ENCODE peak calls at places on chromosomes 1 and 21, in nine cellular contexts. Y is astrocyte of the spinal cord, U is glutamatergic neuron, V is IMR-90, G is neural progenitor cell, K is endothelial cell, T is mucosa of descending colon, O is GM10248, W is H9. Z is an unnamed sample.

GRCh38 chr1:145708063-145708462 is 895 bp upstream of the PDZK1 start:
- DNase-seq in Y (no peak), U (no peak), V (peak; percentile 66), G (peak; percentile 9), K (no peak), T (no peak), O (peak; percentile 55), W (no peak), Z (no peak)

GRCh38 chr1:115133440-115133839 is 44.1 kb upstream of the TSPAN2 start:
- DNase-seq in Y (peak; percentile 77), U (no peak), V (peak; percentile 68), G (no peak), K (no peak), T (no peak), O (no peak), W (no peak), Z (no peak)

GRCh38 chr1:59457786-59458185 is 160.9 kb downstream of the FGGY start:
- DNase-seq in Y (no peak), U (no peak), V (no peak), G (no peak), K (no peak), T (no peak), O (no peak), W (no peak), Z (no peak)

GRCh38 chr1:107390076-107390420 is 249.2 kb downstream of the NTNG1 start:
- DNase-seq in Y (no peak), U (no peak), V (no peak), G (no peak), K (no peak), T (no peak), O (no peak), W (no peak), Z (no peak)

GRCh38 chr1:228016181-228016510 is 9.3 kb downstream of the WNT3A start:
- DNase-seq in Y (no peak), U (no peak), V (no peak), G (no peak), K (no peak), T (no peak), O (peak; percentile 7), W (no peak), Z (no peak)

GRCh38 chr21:43207868-43208267 is 39.1 kb downstream of the CRYAA start:
- DNase-seq in Y (no peak), U (no peak), V (no peak), G (no peak), K (no peak), T (no peak), O (no peak), W (no peak), Z (no peak)

GRCh38 chr1:44602675-44603610 is 71.3 kb downstream of the TMEM53 start:
- DNase-seq in Y (no peak), U (peak; percentile 81), V (no peak), G (no peak), K (no peak), T (no peak), O (no peak), W (no peak), Z (no peak)

GRCh38 chr21:34812510-34813265 is 143.9 kb downstream of the CLIC6 start:
- DNase-seq in Y (peak; percentile 97), U (no peak), V (peak; percentile 99), G (no peak), K (no peak), T (no peak), O (no peak), W (no peak), Z (no peak)

GRCh38 chr1:53508991-53509663 is 49.9 kb downstream of the DMRTB1 start:
- DNase-seq in Y (no peak), U (no peak), V (peak; percentile 56), G (no peak), K (no peak), T (no peak), O (no peak), W (no peak), Z (no peak)

GRCh38 chr1:28509705-28510349 is 4.0 kb downstream of the RCC1 start:
- DNase-seq in Y (peak; percentile 24), U (no peak), V (no peak), G (no peak), K (no peak), T (no peak), O (no peak), W (no peak), Z (no peak)

GRCh38 chr1:81113688-81114087 is 687.0 kb upstream of the ADGRL2 start:
- DNase-seq in Y (peak; percentile 55), U (no peak), V (peak; percentile 31), G (no peak), K (no peak), T (no peak), O (no peak), W (no peak), Z (no peak)

GRCh38 chr1:81111818-81112217 is 688.9 kb upstream of the ADGRL2 start:
- DNase-seq in Y (peak; percentile 60), U (no peak), V (peak; percentile 75), G (no peak), K (no peak), T (no peak), O (no peak), W (no peak), Z (no peak)

GRCh38 chr1:81115422-81115821 is 685.3 kb upstream of the ADGRL2 start:
- DNase-seq in Y (no peak), U (no peak), V (no peak), G (no peak), K (no peak), T (no peak), O (no peak), W (no peak), Z (no peak)

GRCh38 chr1:81118550-81118949 is 682.2 kb upstream of the ADGRL2 start:
- DNase-seq in Y (no peak), U (no peak), V (no peak), G (no peak), K (no peak), T (no peak), O (no peak), W (no peak), Z (no peak)

GRCh38 chr1:81114191-81114590 is 686.5 kb upstream of the ADGRL2 start:
- DNase-seq in Y (no peak), U (no peak), V (no peak), G (no peak), K (no peak), T (no peak), O (no peak), W (peak; percentile 32), Z (no peak)
- TF ChIP-seq CTCF in Y (no peak), U (no peak), V (peak; percentile 2), G (peak; percentile 38), K (no peak), T (no peak), O (no peak), W (peak; percentile 63), Z (no peak)

GRCh38 chr1:155688318-155689121 is at the start of the genes DAP3 and YY1AP1:
- DNase-seq in Y (peak; percentile 94), U (peak; percentile 92), V (peak; percentile 85), G (peak; percentile 93), K (peak; percentile 84), T (peak; percentile 91), O (peak; percentile 95), W (peak; percentile 82), Z (peak; percentile 47)
- TF ChIP-seq CTCF in Y (no peak), U (peak; percentile 19), V (no peak), G (peak; percentile 28), K (no peak), T (no peak), O (no peak), W (peak; percentile 12), Z (no peak)

DNA sequence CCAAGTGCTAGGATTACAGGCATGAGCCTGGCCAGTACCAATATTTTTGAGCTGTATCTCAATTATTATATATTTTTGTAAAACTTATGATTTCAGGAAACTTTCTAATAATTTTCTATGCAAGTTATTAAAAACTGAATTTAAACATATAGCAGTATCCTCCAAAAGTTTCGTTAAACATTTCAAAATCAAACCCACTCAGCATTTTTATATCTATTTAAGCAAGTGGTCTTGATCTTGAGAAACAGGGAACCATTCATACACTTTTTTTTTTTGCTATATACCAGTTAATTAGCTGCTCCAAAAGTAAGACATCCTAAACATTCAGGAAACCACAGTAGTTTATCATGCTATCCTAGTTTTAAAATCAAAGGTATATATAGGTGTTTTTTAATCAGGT is 22.0 kb downstream of the SHCBP1L start:
- DNase-seq in Y (no peak), U (no peak), V (no peak), G (no peak), K (no peak), T (no peak), O (no peak), W (no peak), Z (no peak)
- TF ChIP-seq CTCF in Y (no peak), U (no peak), V (no peak), G (no peak), K (no peak), T (no peak), O (no peak), W (no peak), Z (no peak)

GRCh38 chr1:14111121-14111520 is 411.1 kb downstream of the PRDM2 start:
- DNase-seq in Y (no peak), U (no peak), V (no peak), G (no peak), K (no peak), T (no peak), O (no peak), W (peak; percentile 25), Z (no peak)

GRCh38 chr1:14115976-14116375 is 416.0 kb downstream of the PRDM2 start:
- DNase-seq in Y (no peak), U (no peak), V (no peak), G (no peak), K (no peak), T (no peak), O (no peak), W (no peak), Z (no peak)

GRCh38 chr1:14112613-14113012 is 412.6 kb downstream of the PRDM2 start:
- DNase-seq in Y (no peak), U (no peak), V (no peak), G (no peak), K (no peak), T (no peak), O (no peak), W (no peak), Z (no peak)

GRCh38 chr1:14113271-14113670 is 413.3 kb downstream of the PRDM2 start:
- DNase-seq in Y (no peak), U (no peak), V (no peak), G (no peak), K (no peak), T (no peak), O (no peak), W (no peak), Z (no peak)

GRCh38 chr1:14113841-14114567 is 414.0 kb downstream of the PRDM2 start:
- DNase-seq in Y (peak; percentile 58), U (peak; percentile 69), V (peak; percentile 13), G (peak; percentile 87), K (peak; percentile 62), T (peak; percentile 33), O (peak; percentile 34), W (peak; percentile 88), Z (no peak)
- TF ChIP-seq CTCF in Y (peak; percentile 64), U (peak; percentile 42), V (no peak), G (peak; percentile 79), K (peak; percentile 18), T (no peak), O (peak; percentile 41), W (peak; percentile 88), Z (no peak)

GRCh38 chr21:42107177-42107880 is 36.2 kb downstream of the UMODL1 start:
- DNase-seq in Y (no peak), U (no peak), V (no peak), G (peak; percentile 20), K (no peak), T (no peak), O (no peak), W (peak; percentile 56), Z (no peak)
- TF ChIP-seq CTCF in Y (no peak), U (no peak), V (no peak), G (no peak), K (peak; percentile 31), T (no peak), O (no peak), W (no peak), Z (no peak)